ENCODE peak calls at places on chromosome 13, in five cellular contexts. N is foreskin fibroblast, L is fibroblast of pulmonary artery, G is endothelial cell, M is neural progenitor cell. Q is an unnamed sample.

GRCh38 chr13:40440990-40441820 is 225.2 kb downstream of the FOXO1 start:
- DNase-seq in N (peak), L (peak), G (no peak), M (no peak), Q (peak)

GRCh38 chr13:78319101-78319627 is 284.2 kb downstream of the POU4F1 start:
- DNase-seq in N (no peak), L (no peak), G (no peak), M (no peak), Q (peak)

GRCh38 chr13:35957174-35957867 is 173.9 kb downstream of the DCLK1 start:
- DNase-seq in N (peak), L (peak), G (no peak), M (no peak), Q (no peak)

GRCh38 chr13:36915891-36916640 is 4.0 kb downstream of the SMAD9 start:
- DNase-seq in N (no peak), L (no peak), G (no peak), M (no peak), Q (no peak)

GRCh38 chr13:42373048-42373812 is 101.3 kb downstream of the AKAP11 start:
- DNase-seq in N (no peak), L (no peak), G (no peak), M (no peak), Q (no peak)

GRCh38 chr13:98795220-98795619 is 42.7 kb upstream of the SLC15A1 start:
- DNase-seq in N (no peak), L (no peak), G (no peak), M (no peak), Q (no peak)

GRCh38 chr13:36998624-36999041 is 507 bp downstream of the ALG5 start:
- DNase-seq in N (peak), L (no peak), G (peak), M (peak), Q (peak)

GRCh38 chr13:99908129-99908805 is 63.3 kb downstream of the ZIC5 start:
- DNase-seq in N (no peak), L (no peak), G (no peak), M (no peak), Q (no peak)

GRCh38 chr13:27952931-27953670 is 16.0 kb downstream of the CDX2 start:
- DNase-seq in N (no peak), L (no peak), G (no peak), M (peak), Q (no peak)

GRCh38 chr13:19984430-19985218 is 26.1 kb downstream of the ZMYM2 start:
- DNase-seq in N (peak), L (peak), G (no peak), M (peak), Q (peak)

GRCh38 chr13:29844441-29844840 is 6.0 kb downstream of the UBL3 start:
- DNase-seq in N (no peak), L (no peak), G (no peak), M (no peak), Q (no peak)

GRCh38 chr13:99729745-99730144 is 228.5 kb downstream of the TM9SF2 start:
- DNase-seq in N (no peak), L (no peak), G (no peak), M (no peak), Q (no peak)

GRCh38 chr13:67023088-67023893 is 206.8 kb downstream of the PCDH9 start:
- DNase-seq in N (peak), L (peak), G (peak), M (peak), Q (peak)

GRCh38 chr13:106182404-106182803 is 353.1 kb downstream of the EFNB2 start:
- DNase-seq in N (peak), L (peak), G (no peak), M (no peak), Q (peak)

GRCh38 chr13:98315466-98315865 is 138.4 kb upstream of the RNF113B start:
- DNase-seq in N (peak), L (peak), G (peak), M (no peak), Q (no peak)

GRCh38 chr13:22103046-22103445 is 432.2 kb downstream of the FGF9 start:
- DNase-seq in N (no peak), L (no peak), G (no peak), M (no peak), Q (no peak)

GRCh38 chr13:50543767-50544166 is 299.7 kb downstream of the DLEU7 start:
- DNase-seq in N (peak), L (peak), G (no peak), M (peak), Q (peak)

GRCh38 chr13:99354371-99354951 is 47.3 kb upstream of the GPR183 start:
- DNase-seq in N (peak), L (no peak), G (no peak), M (no peak), Q (peak)

GRCh38 chr13:45297456-45298205 is 43.4 kb downstream of the TPT1 start:
- DNase-seq in N (no peak), L (no peak), G (no peak), M (no peak), Q (no peak)

GRCh38 chr13:44899967-44900366 is 89.3 kb downstream of the NUFIP1 start:
- DNase-seq in N (no peak), L (no peak), G (no peak), M (no peak), Q (peak)

GRCh38 chr13:86000546-86000945 is 201.3 kb upstream of the SLITRK6 start:
- DNase-seq in N (no peak), L (no peak), G (no peak), M (no peak), Q (peak)

GRCh38 chr13:26557393-26558073 is at the start of gene WASF3:
- DNase-seq in N (peak), L (peak), G (peak), M (peak), Q (peak)

GRCh38 chr13:40178130-40178529 is 488.3 kb downstream of the FOXO1 start:
- DNase-seq in N (no peak), L (no peak), G (no peak), M (no peak), Q (no peak)

GRCh38 chr13:91242652-91243051 is 104.8 kb upstream of the MIR17HG start:
- DNase-seq in N (no peak), L (no peak), G (no peak), M (no peak), Q (no peak)

GRCh38 chr13:113766035-113766800 is 7.2 kb downstream of the TMEM255B start:
- DNase-seq in N (no peak), L (no peak), G (no peak), M (no peak), Q (no peak)

GRCh38 chr13:114047358-114047881 is 73.5 kb upstream of the C13orf46 start:
- DNase-seq in N (no peak), L (no peak), G (no peak), M (no peak), Q (no peak)

DNA sequence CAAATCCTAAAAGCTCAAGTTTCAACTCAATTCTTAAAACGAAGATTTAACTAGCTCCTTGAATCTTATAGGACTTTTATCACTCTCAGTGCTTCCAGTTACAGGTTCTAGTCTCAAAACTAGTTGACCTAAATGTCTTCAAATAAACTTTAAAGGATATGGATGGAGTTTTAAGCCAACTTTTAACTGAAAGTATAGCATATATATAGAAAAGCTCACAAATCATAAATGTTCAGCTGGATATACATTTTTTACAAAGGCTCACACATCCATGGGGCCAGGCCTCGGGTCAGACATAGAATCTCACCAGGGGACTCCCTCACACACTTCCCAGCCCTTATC is 47.1 kb upstream of the ARHGEF7 start:
- DNase-seq in N (no peak), L (no peak), G (no peak), M (no peak), Q (no peak)
- TF ChIP-seq CTCF in N (no peak), L (no peak), G (peak), M (no peak), Q (no peak)

DNA sequence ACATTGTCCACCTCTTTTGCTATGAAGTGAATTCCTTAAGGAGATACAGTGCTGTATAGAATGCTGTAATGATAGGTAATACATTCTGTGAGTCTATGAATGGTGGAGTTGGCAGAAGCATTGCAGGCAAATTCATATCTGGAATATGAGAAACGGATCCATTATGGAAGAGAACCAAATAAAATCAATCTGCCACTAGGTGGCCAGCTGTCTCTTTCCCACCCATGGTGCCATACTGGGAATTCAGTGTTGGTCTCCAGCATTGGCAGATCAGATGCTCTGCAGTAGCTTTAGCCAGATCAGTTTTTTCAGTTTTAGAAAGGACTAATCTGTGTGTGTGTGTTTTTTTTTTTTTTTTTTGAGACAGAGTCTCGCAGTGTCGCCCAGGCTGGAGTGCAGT is 27.6 kb downstream of the DNAJC3 start:
- DNase-seq in N (peak), L (no peak), G (no peak), M (no peak), Q (peak)
- TF ChIP-seq CTCF in N (peak), L (peak), G (peak), M (peak), Q (peak)

GRCh38 chr13:75569576-75569975 is 20.0 kb downstream of the UCHL3 start:
- DNase-seq in N (no peak), L (no peak), G (no peak), M (no peak), Q (peak)

DNA sequence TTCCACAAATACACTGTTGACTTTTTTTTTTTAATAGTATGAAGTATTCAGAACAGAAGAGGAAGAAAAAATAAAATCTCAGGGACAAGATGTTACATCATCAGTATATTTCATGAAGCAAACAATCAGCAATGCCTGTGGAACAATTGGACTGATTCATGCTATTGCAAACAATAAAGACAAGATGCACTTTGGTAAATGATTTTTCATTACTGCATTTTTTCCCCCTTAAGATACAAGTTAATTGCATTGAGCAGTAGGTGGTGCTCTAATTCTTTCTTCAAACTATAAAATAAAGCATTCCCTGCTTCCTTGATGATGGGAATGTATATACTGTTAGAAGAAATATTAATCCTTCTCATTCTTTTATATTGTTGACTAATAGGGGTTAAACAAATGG is 17.1 kb downstream of the UCHL3 start:
- DNase-seq in N (peak), L (peak), G (no peak), M (no peak), Q (peak)
- TF ChIP-seq CTCF in N (peak), L (peak), G (no peak), M (peak), Q (peak)

DNA sequence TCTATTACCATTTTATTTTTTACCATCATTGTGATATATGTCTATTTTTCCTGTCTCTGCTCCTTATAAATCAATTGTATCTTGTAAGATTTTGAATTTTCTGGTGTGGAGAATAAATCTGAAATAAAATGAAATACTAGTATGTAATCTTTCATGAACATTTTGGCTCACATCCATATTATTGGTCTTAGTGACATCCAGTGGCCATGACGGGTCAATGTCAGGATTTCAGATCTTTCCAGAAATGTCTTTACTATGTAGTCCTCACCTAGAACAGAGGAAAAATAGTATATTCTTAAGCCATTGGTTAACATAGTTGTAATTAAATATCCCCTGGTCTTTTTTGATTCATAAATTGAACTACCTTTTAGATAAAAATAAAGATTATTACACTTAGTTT is 109.8 kb upstream of the GPC6 start:
- DNase-seq in N (peak), L (no peak), G (no peak), M (no peak), Q (no peak)
- TF ChIP-seq CTCF in N (no peak), L (no peak), G (no peak), M (peak), Q (no peak)

GRCh38 chr13:23741879-23742510 is 147.2 kb downstream of the MIPEP start:
- DNase-seq in N (no peak), L (no peak), G (peak), M (peak), Q (no peak)
- TF ChIP-seq CTCF in N (peak), L (peak), G (peak), M (peak), Q (peak)

GRCh38 chr13:60384911-60385310 is 12.1 kb upstream of the TDRD3 start:
- DNase-seq in N (no peak), L (no peak), G (no peak), M (no peak), Q (no peak)

GRCh38 chr13:60379837-60380236 is 17.2 kb upstream of the TDRD3 start:
- DNase-seq in N (no peak), L (no peak), G (no peak), M (peak), Q (no peak)
- TF ChIP-seq CTCF in N (peak), L (peak), G (no peak), M (peak), Q (no peak)

GRCh38 chr13:46905249-46905648 is 8.4 kb upstream of the HTR2A start:
- DNase-seq in N (peak), L (peak), G (no peak), M (no peak), Q (peak)
- TF ChIP-seq CTCF in N (peak), L (peak), G (no peak), M (peak), Q (no peak)

DNA sequence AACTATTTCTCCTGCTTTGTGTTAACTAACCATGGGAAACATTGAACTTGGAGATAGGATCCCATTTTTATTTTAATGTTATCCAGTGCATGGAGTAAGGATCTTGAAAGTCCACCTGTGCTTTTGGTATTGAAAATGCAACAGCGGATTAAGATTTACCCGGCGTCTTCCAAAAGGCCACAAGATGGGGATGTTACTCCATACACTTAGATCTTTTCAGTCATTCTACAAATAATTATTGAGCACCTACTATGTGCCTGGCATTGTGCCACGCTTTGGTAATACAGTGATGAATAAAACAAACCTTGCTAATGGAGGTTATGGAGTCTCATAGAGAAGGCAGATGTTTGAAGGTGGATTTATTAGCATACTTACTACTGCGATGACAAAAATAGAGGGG is 56.9 kb downstream of the RFC3 start:
- DNase-seq in N (peak), L (no peak), G (no peak), M (no peak), Q (no peak)
- TF ChIP-seq CTCF in N (peak), L (peak), G (no peak), M (peak), Q (peak)

GRCh38 chr13:57552441-57552840 is 79.1 kb upstream of the PCDH17 start:
- DNase-seq in N (no peak), L (no peak), G (no peak), M (no peak), Q (peak)

GRCh38 chr13:57553932-57554331 is 77.6 kb upstream of the PCDH17 start:
- DNase-seq in N (no peak), L (no peak), G (no peak), M (no peak), Q (no peak)

DNA sequence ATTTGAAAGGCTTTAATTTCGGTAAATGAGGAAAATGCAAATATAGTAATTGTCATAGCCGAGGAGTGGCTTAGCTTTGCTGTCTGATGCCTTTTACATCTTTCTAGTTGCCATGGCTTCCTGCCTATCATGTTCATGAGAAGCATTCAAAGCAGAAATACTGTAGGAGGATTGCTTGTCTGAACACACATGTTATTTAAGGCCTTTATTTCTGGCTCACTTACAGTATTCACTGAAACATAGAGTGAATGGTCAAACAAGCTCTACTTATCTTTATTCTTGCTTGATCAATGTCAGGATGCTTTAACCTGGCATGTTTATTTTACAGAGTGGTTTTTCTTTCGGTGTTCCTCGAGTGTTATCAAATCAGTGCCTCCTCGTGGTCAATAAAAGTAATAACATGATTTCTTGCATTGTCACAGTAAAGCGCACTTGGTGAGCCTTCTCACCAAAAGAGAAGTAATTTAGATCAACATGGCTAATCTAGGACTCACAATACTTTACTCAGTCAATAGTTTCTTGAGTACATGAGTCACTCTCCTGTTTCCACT is 73.5 kb upstream of the PCDH17 start:
- DNase-seq in N (no peak), L (peak), G (no peak), M (peak), Q (peak)
- TF ChIP-seq CTCF in N (no peak), L (peak), G (peak), M (peak), Q (no peak)

DNA sequence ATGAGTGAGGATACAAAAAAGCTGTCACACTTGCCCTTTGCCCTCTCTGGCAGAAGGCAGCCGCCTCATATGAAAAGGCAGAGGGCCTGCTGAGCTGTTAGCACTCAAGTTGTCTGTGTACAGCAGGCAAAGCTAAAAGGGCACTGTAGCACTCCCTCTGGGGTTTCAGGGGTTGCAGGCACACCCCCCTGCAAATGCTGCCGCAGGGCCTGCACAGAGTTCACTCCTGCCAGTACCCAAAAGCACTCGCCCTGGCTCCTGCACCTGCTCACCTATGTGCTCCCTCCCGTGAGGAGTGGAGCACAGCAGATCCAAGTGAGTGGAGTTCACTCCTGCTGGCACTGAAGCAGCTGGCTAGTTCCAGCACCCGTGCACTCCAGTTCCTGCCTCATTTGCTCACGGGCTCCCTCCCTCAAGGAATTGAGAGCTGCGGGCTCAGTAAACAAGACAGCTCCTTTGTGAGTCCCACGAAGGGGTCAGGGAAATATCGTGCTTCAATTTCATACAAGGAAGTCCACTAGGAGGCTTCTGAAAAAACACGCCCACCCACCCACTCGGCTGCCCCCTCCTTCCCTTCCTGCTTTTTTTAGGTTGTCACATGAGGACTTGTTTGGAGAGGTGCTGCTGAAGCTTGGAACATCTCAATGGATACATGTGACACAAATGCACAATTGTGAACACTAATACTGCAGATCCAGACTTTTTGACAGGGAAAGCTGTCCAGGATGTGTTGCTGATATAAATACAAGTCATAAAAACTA is 9.9 kb upstream of the RCBTB2 start:
- DNase-seq in N (peak), L (peak), G (peak), M (peak), Q (no peak)
- TF ChIP-seq CTCF in N (no peak), L (peak), G (no peak), M (no peak), Q (no peak)